ENCODE peak calls at places on chromosomes 4 and X, in eight cellular contexts. V is occipital lobe, B is uterus, S is NCI-H2029, Y is GM10248, A is HEK293T, F is spleen, U is NCI-H82. T is an unnamed sample.

GRCh38 chr4:38562751-38563198 is 101.2 kb upstream of the KLF3 start:
- DNase-seq in V (no peak), U (no peak), A (no peak), S (peak; percentile 50), B (peak; percentile 17), Y (no peak), F (no peak), T (no peak)

GRCh38 chrX:47091149-47091775 is 13.0 kb downstream of the RGN start:
- DNase-seq in V (no peak), A (no peak), U (no peak), F (no peak), S (no peak), B (no peak), Y (no peak), T (no peak)

GRCh38 chr4:145954924-145955339 is 16.3 kb upstream of the ZNF827 start:
- DNase-seq in U (peak; percentile 42), B (no peak), V (no peak), A (no peak), S (no peak), Y (no peak), F (no peak), T (no peak)

GRCh38 chr4:105894570-105895323 is 524 bp upstream of the NPNT start:
- DNase-seq in F (no peak), B (no peak), Y (peak; percentile 34), V (no peak), A (peak; percentile 39), S (peak; percentile 35), U (peak; percentile 50), T (peak; percentile 10)

GRCh38 chr4:7224001-7224400 is 31.7 kb downstream of the SORCS2 start:
- DNase-seq in S (no peak), V (no peak), U (peak; percentile 59), B (no peak), A (no peak), F (no peak), Y (no peak), T (no peak)

GRCh38 chr4:86688026-86688425 is 93.9 kb downstream of the PTPN13 start:
- DNase-seq in V (no peak), S (no peak), B (no peak), Y (no peak), U (no peak), F (no peak), A (no peak), T (no peak)

GRCh38 chrX:83771664-83772063 is 89.3 kb upstream of the CYLC1 start:
- DNase-seq in F (no peak), A (peak; percentile 8), U (peak; percentile 12), B (no peak), V (no peak), S (no peak), Y (no peak), T (no peak)

GRCh38 chr4:103002551-103002950 is 17.0 kb downstream of the SLC9B1 start:
- DNase-seq in Y (no peak), A (no peak), U (no peak), S (no peak), B (no peak), F (no peak), V (no peak), T (no peak)

GRCh38 chr4:176841730-176842129 is 49.0 kb upstream of the VEGFC start:
- DNase-seq in Y (no peak), S (no peak), U (peak; percentile 68), A (no peak), B (no peak), F (no peak), V (no peak), T (no peak)

GRCh38 chr4:7985891-7986441 is 46.3 kb upstream of the AFAP1 start:
- DNase-seq in B (no peak), S (no peak), V (no peak), U (no peak), F (no peak), Y (no peak), A (no peak), T (no peak)

GRCh38 chrX:25016361-25016671 is 551 bp upstream of the ARX start:
- DNase-seq in U (no peak), S (no peak), A (no peak), Y (no peak), F (no peak), B (no peak), V (no peak), T (no peak)

GRCh38 chr4:128191115-128191897 is 96.3 kb downstream of the PGRMC2 start:
- DNase-seq in A (peak; percentile 60), V (peak; percentile 11), S (peak; percentile 47), Y (peak; percentile 61), B (peak; percentile 57), F (peak; percentile 75), U (peak; percentile 85), T (peak; percentile 61)

GRCh38 chrX:13688772-13689518 is at the start of gene RAB9A:
- DNase-seq in F (peak; percentile 94), B (peak; percentile 94), Y (peak; percentile 84), U (peak; percentile 87), V (peak; percentile 46), A (peak; percentile 92), S (peak; percentile 46), T (peak; percentile 80)

GRCh38 chr4:189771696-189772361 is 168.8 kb upstream of the FRG1 start:
- DNase-seq in U (no peak), Y (no peak), B (no peak), F (no peak), A (no peak), S (no peak), V (no peak), T (no peak)

GRCh38 chr4:108204518-108204917 is 35.8 kb upstream of the LEF1 start:
- DNase-seq in B (no peak), Y (no peak), V (no peak), U (no peak), S (no peak), F (no peak), A (no peak), T (no peak)

GRCh38 chr4:20194079-20195013 is 57.4 kb upstream of the SLIT2 start:
- DNase-seq in B (no peak), S (no peak), V (no peak), A (no peak), U (no peak), Y (no peak), F (no peak), T (no peak)

GRCh38 chr4:128831526-128832252 is 22.2 kb downstream of the JADE1 start:
- DNase-seq in U (no peak), S (peak; percentile 32), Y (peak; percentile 54), V (peak; percentile 25), B (no peak), A (peak; percentile 23), F (no peak), T (no peak)

GRCh38 chr4:8278009-8278395 is 8.4 kb downstream of the HTRA3 start:
- DNase-seq in U (no peak), A (no peak), B (no peak), Y (no peak), S (no peak), V (no peak), F (peak; percentile 32), T (no peak)

GRCh38 chrX:15359701-15360100 is 24.4 kb upstream of the PIGA start:
- DNase-seq in Y (no peak), U (no peak), F (no peak), A (no peak), V (no peak), B (no peak), S (no peak), T (no peak)

GRCh38 chr4:128862608-128863313 is 53.3 kb downstream of the JADE1 start:
- DNase-seq in S (no peak), Y (peak; percentile 60), V (no peak), F (peak; percentile 74), B (no peak), U (no peak), A (no peak), T (peak; percentile 11)

GRCh38 chrX:42290608-42291007 is 367.3 kb upstream of the CASK start:
- DNase-seq in Y (no peak), U (peak; percentile 2), S (no peak), B (no peak), A (peak; percentile 19), V (no peak), F (no peak), T (no peak)

GRCh38 chr4:56684320-56684719 is 3.2 kb upstream of the HOPX start:
- DNase-seq in S (no peak), V (no peak), B (no peak), F (no peak), U (no peak), Y (no peak), A (no peak), T (no peak)

GRCh38 chr4:25504932-25505636 is 128.0 kb downstream of the ANAPC4 start:
- DNase-seq in U (no peak), V (no peak), F (no peak), S (no peak), Y (no peak), B (no peak), A (no peak), T (no peak)

GRCh38 chr4:153634737-153635353 is 49.2 kb upstream of the TLR2 start:
- DNase-seq in S (no peak), U (peak; percentile 26), F (no peak), A (peak; percentile 40), B (no peak), Y (no peak), V (no peak), T (no peak)

T was measured in germinal center.